ENCODE peak calls at places on chromosomes 7 and 10, in five cellular contexts. One of them, this sample, is unnamed.

GRCh38 chr10:8043569-8044306 is 10.8 kb upstream of the GATA3 start:
- DNase-seq in H1: no peak
- DNase-seq in GM12878: no peak
- DNase-seq in HepG2: no peak
- DNase-seq in K562: no peak
- DNase-seq in this sample: peak; percentile 25

GRCh38 chr10:131971591-131971990 is 10.1 kb downstream of the BNIP3 start:
- DNase-seq in H1: no peak
- DNase-seq in GM12878: no peak
- DNase-seq in HepG2: no peak
- DNase-seq in K562: no peak
- DNase-seq in this sample: no peak

GRCh38 chr7:111753968-111754367 is 191.7 kb upstream of the IMMP2L start:
- DNase-seq in H1: no peak
- DNase-seq in GM12878: no peak
- DNase-seq in HepG2: no peak
- DNase-seq in K562: no peak
- DNase-seq in this sample: no peak

GRCh38 chr10:43196131-43196980 is 58.1 kb downstream of the CSGALNACT2 start:
- DNase-seq in H1: no peak
- DNase-seq in GM12878: no peak
- DNase-seq in HepG2: no peak
- DNase-seq in K562: no peak
- DNase-seq in this sample: peak; percentile 19

GRCh38 chr7:30179016-30179436 is 44.2 kb downstream of the MTURN start:
- DNase-seq in H1: no peak
- DNase-seq in GM12878: peak; percentile 61
- DNase-seq in HepG2: no peak
- DNase-seq in K562: no peak
- DNase-seq in this sample: no peak

GRCh38 chr10:86221442-86222335 is 144.9 kb downstream of the GRID1 start:
- DNase-seq in H1: no peak
- DNase-seq in GM12878: no peak
- DNase-seq in HepG2: no peak
- DNase-seq in K562: no peak
- DNase-seq in this sample: no peak

GRCh38 chr10:47357131-47357582 is 9.0 kb downstream of the RBP3 start:
- DNase-seq in H1: no peak
- DNase-seq in GM12878: no peak
- DNase-seq in HepG2: no peak
- DNase-seq in K562: no peak
- DNase-seq in this sample: no peak

GRCh38 chr10:50279489-50279888 is 28.2 kb upstream of the ASAH2 start:
- DNase-seq in H1: no peak
- DNase-seq in GM12878: no peak
- DNase-seq in HepG2: peak; percentile 32
- DNase-seq in K562: peak; percentile 67
- DNase-seq in this sample: no peak

GRCh38 chr10:118615888-118616287 is 20.4 kb upstream of the PRLHR start:
- DNase-seq in H1: no peak
- DNase-seq in GM12878: no peak
- DNase-seq in HepG2: no peak
- DNase-seq in K562: no peak
- DNase-seq in this sample: peak; percentile 66

GRCh38 chr7:34320926-34321609 is 336.9 kb upstream of the NPSR1 start:
- DNase-seq in H1: peak; percentile 49
- DNase-seq in GM12878: peak; percentile 7
- DNase-seq in HepG2: peak; percentile 67
- DNase-seq in K562: peak; percentile 59
- DNase-seq in this sample: peak; percentile 78

GRCh38 chr10:100827819-100828743 is 82.7 kb downstream of the PAX2 start:
- DNase-seq in H1: no peak
- DNase-seq in GM12878: no peak
- DNase-seq in HepG2: no peak
- DNase-seq in K562: peak; percentile 31
- DNase-seq in this sample: peak; percentile 91
- TF ChIP-seq JUND in H1: no peak
- TF ChIP-seq JUND in GM12878: no peak
- TF ChIP-seq JUND in HepG2: no peak
- TF ChIP-seq JUND in K562: no peak
- TF ChIP-seq JUND in this sample: no peak

GRCh38 chr7:74542558-74543117 is 88.9 kb downstream of the GTF2IRD1 start:
- DNase-seq in H1: no peak
- DNase-seq in GM12878: no peak
- DNase-seq in HepG2: no peak
- DNase-seq in K562: no peak
- DNase-seq in this sample: peak; percentile 84

GRCh38 chr7:74544706-74545469 is 91.2 kb downstream of the GTF2IRD1 start:
- DNase-seq in H1: peak; percentile 50
- DNase-seq in GM12878: no peak
- DNase-seq in HepG2: peak; percentile 44
- DNase-seq in K562: peak; percentile 74
- DNase-seq in this sample: peak; percentile 77
- TF ChIP-seq TAF1 in H1: no peak
- TF ChIP-seq TAF1 in GM12878: no peak
- TF ChIP-seq TAF1 in HepG2: no peak
- TF ChIP-seq TAF1 in K562: no peak
- TF ChIP-seq TAF1 in this sample: no peak

GRCh38 chr7:145692237-145692950 is 424.2 kb upstream of the CNTNAP2 start:
- DNase-seq in H1: no peak
- DNase-seq in GM12878: no peak
- DNase-seq in HepG2: no peak
- DNase-seq in K562: no peak
- DNase-seq in this sample: no peak
- TF ChIP-seq JUND in H1: no peak
- TF ChIP-seq JUND in GM12878: no peak
- TF ChIP-seq JUND in HepG2: no peak
- TF ChIP-seq JUND in K562: no peak
- TF ChIP-seq JUND in this sample: no peak

GRCh38 chr7:80279760-80280159 is 145.1 kb downstream of the GNAI1 start:
- DNase-seq in H1: no peak
- DNase-seq in GM12878: no peak
- DNase-seq in HepG2: no peak
- DNase-seq in K562: no peak
- DNase-seq in this sample: no peak

GRCh38 chr7:80273327-80273726 is 138.7 kb downstream of the GNAI1 start:
- DNase-seq in H1: no peak
- DNase-seq in GM12878: no peak
- DNase-seq in HepG2: no peak
- DNase-seq in K562: no peak
- DNase-seq in this sample: no peak

GRCh38 chr7:80275192-80275605 is 140.6 kb downstream of the GNAI1 start:
- DNase-seq in H1: no peak
- DNase-seq in GM12878: no peak
- DNase-seq in HepG2: no peak
- DNase-seq in K562: no peak
- DNase-seq in this sample: peak; percentile 4

GRCh38 chr7:80278737-80279136 is 144.1 kb downstream of the GNAI1 start:
- DNase-seq in H1: no peak
- DNase-seq in GM12878: no peak
- DNase-seq in HepG2: no peak
- DNase-seq in K562: no peak
- DNase-seq in this sample: no peak

DNA sequence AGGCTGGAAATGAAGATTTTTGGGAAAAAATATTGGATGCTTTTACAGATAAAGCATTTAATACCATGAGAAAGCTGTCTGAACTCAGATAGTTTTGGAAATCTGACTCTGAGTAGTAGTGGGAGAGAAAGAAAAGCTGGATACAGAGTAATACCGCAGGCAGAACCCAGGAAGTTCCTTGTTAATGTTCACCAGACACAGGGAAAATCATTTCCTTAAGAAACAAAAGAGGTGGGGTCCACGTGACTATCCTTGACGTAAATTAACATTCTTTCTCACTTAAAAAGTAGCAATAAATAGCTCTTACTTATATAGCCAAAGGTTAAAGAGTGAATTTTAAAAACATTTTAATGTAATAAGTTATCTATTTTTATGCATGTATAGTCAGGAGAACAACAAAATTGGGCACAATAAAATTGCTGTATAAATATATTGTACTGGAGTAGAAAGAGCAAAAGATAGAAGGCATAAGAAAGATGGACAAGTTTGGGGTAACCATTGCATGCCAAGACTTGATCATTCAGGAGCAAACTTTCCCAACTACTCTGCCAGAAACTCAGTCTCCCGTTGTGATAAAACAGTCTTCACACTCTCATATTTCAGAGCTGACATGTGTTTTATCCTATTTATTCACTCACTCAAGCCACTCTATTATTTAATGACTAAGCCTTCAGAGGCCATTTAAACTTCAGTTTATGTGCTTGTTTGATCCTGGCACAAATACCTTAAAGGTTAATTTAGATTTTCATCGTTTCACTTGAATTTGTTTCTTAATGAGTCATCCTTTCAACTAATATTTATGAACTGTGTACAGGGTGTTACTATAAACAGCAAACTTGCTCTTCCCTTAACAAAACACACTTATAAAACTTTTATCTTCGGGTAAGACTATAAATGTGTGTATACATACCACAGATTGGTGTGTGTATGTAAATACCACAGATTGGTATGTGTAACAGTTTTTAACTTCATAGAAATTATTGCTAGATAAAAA is 143.1 kb downstream of the GNAI1 start:
- DNase-seq in H1: no peak
- DNase-seq in GM12878: no peak
- DNase-seq in HepG2: no peak
- DNase-seq in K562: no peak
- DNase-seq in this sample: no peak
- TF ChIP-seq TAF1 in H1: no peak
- TF ChIP-seq TAF1 in GM12878: no peak
- TF ChIP-seq TAF1 in HepG2: no peak
- TF ChIP-seq TAF1 in K562: no peak
- TF ChIP-seq TAF1 in this sample: no peak

DNA sequence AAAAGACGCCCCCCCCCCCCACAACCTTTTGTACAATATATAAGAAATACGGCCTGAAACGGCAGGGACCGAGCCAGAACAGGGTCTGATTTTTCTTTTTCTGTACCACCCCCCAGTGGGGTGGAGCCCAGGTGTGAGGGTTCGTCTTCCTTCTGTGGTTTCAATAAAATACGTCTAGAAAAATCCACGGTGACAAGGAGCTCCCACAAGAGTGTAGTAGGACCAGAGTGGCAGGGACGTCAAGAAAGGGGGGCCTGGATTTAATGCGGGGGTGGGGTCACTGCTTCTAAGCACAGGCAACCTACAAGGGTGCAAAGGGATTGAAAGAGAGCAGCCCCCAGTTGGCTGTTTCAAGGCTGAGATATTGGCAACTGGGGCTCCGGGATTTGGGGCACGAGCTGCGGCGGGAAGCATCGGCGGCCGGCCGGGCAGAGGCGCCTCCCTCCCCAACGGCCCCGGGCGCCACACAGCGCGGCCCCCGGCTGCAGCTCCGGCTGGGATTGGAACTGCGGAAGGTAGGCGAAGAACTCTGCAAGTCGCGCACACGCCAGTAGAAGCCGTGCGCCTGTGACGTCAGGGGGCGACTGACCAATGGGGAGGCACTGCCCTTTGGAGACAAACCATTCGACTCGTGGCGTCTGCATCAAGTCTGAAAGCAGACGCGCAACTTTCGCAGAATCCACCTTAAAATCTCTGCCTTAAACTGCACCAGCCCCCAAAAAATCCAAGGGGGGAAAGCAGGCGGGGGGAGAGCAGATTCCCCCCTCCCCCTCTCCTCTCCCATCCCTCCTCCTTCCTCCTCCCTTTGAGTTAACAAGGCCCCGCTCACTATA is at the start of gene DLX6:
- DNase-seq in H1: no peak
- DNase-seq in GM12878: no peak
- DNase-seq in HepG2: peak; percentile 93
- DNase-seq in K562: no peak
- DNase-seq in this sample: peak; percentile 99
- TF ChIP-seq JUND in H1: no peak
- TF ChIP-seq JUND in GM12878: no peak
- TF ChIP-seq JUND in HepG2: no peak
- TF ChIP-seq JUND in K562: no peak
- TF ChIP-seq JUND in this sample: no peak

GRCh38 chr7:131090188-131090587 is 237.5 kb upstream of the MKLN1 start:
- DNase-seq in H1: no peak
- DNase-seq in GM12878: no peak
- DNase-seq in HepG2: no peak
- DNase-seq in K562: no peak
- DNase-seq in this sample: no peak
- TF ChIP-seq TAF1 in H1: no peak
- TF ChIP-seq TAF1 in GM12878: no peak
- TF ChIP-seq TAF1 in HepG2: no peak
- TF ChIP-seq TAF1 in K562: no peak
- TF ChIP-seq TAF1 in this sample: no peak

GRCh38 chr10:62582098-62582705 is 208.0 kb downstream of the ZNF365 start:
- DNase-seq in H1: no peak
- DNase-seq in GM12878: no peak
- DNase-seq in HepG2: no peak
- DNase-seq in K562: no peak
- DNase-seq in this sample: no peak
- TF ChIP-seq JUND in H1: no peak
- TF ChIP-seq JUND in GM12878: no peak
- TF ChIP-seq JUND in HepG2: no peak
- TF ChIP-seq JUND in K562: no peak
- TF ChIP-seq JUND in this sample: no peak